ENCODE peak calls at places on chromosomes 6 and 20, in ten cellular contexts. C is mesenchymal stem cell, N is DND-41, O is HCT116, Q is sigmoid colon, X is AG04450, D is endodermal cell, S is right lobe of liver, V is H1, K is ascending aorta. H is an unnamed sample.

GRCh38 chr6:151285121-151285520 is 45.4 kb downstream of the AKAP12 start:
- DNase-seq in Q (no peak), N (no peak), V (no peak), O (no peak), S (no peak), D (no peak), K (no peak), X (no peak), C (peak), H (peak)

GRCh38 chr6:11200356-11200755 is 32.1 kb downstream of the NEDD9 start:
- DNase-seq in X (no peak), C (no peak), V (no peak), Q (no peak), D (no peak), O (no peak), N (no peak), S (no peak), K (no peak), H (no peak)

GRCh38 chr20:37323985-37324384 is 22.0 kb upstream of the SRC start:
- DNase-seq in D (no peak), N (no peak), X (peak), O (no peak), K (no peak), S (no peak), V (no peak), Q (no peak), C (peak), H (no peak)

GRCh38 chr6:168086616-168087015 is 7.6 kb upstream of the FRMD1 start:
- DNase-seq in O (no peak), X (no peak), D (no peak), N (no peak), V (no peak), Q (no peak), S (no peak), K (no peak), C (no peak), H (no peak)

GRCh38 chr20:14775778-14776177 is 438.4 kb upstream of the FLRT3 start:
- DNase-seq in D (no peak), X (no peak), Q (no peak), N (no peak), S (no peak), O (peak), C (peak), K (no peak), V (no peak), H (no peak)

GRCh38 chr6:50720623-50721022 is 7.3 kb downstream of the TFAP2D start:
- DNase-seq in Q (no peak), N (peak), V (peak), C (no peak), D (peak), S (no peak), K (no peak), X (no peak), O (no peak), H (no peak)

GRCh38 chr6:158284340-158285210 is 27.7 kb upstream of the TULP4 start:
- DNase-seq in D (peak), Q (no peak), V (no peak), X (peak), K (peak), C (no peak), S (no peak), O (no peak), N (no peak), H (no peak)

GRCh38 chr20:2001119-2001518 is 7.3 kb upstream of the PDYN start:
- DNase-seq in D (no peak), O (no peak), Q (no peak), K (no peak), X (no peak), N (no peak), S (no peak), V (no peak), C (no peak), H (no peak)

GRCh38 chr6:101608724-101609123 is 215.2 kb downstream of the GRIK2 start:
- DNase-seq in S (no peak), Q (no peak), O (no peak), X (no peak), K (no peak), V (no peak), C (no peak), N (no peak), D (no peak), H (no peak)

GRCh38 chr20:926646-927045 is 10.5 kb upstream of the ANGPT4 start:
- DNase-seq in N (no peak), C (no peak), D (no peak), O (no peak), V (no peak), K (no peak), S (no peak), X (no peak), Q (no peak), H (no peak)

GRCh38 chr6:38283734-38284362 is 355.9 kb downstream of the BTBD9 start:
- DNase-seq in N (no peak), X (no peak), S (no peak), K (no peak), D (no peak), C (no peak), V (no peak), Q (no peak), O (peak), H (no peak)
- H3K27ac ChIP-seq in N (no peak), X (no peak), S (no peak), K (no peak), D (no peak), C (no peak), V (no peak), Q (no peak), O (no peak), H (no peak)

GRCh38 chr6:135464634-135465033 is 32.9 kb downstream of the AHI1 start:
- DNase-seq in C (no peak), D (no peak), O (no peak), Q (no peak), S (no peak), X (no peak), K (no peak), V (no peak), N (no peak), H (no peak)

GRCh38 chr6:135465307-135465706 is 32.2 kb downstream of the AHI1 start:
- DNase-seq in D (no peak), Q (no peak), O (no peak), S (no peak), V (no peak), N (no peak), K (no peak), X (no peak), C (no peak), H (no peak)

GRCh38 chr6:135465903-135466302 is 31.6 kb downstream of the AHI1 start:
- DNase-seq in O (no peak), C (no peak), X (no peak), D (no peak), V (no peak), Q (no peak), S (no peak), K (no peak), N (no peak), H (no peak)
- H3K27ac ChIP-seq in O (no peak), C (no peak), X (no peak), D (no peak), V (no peak), Q (no peak), S (no peak), K (no peak), N (no peak), H (no peak)

GRCh38 chr6:96735332-96735731 is 101.9 kb downstream of the GPR63 start:
- DNase-seq in D (no peak), X (no peak), N (no peak), S (no peak), O (no peak), V (no peak), Q (no peak), K (no peak), C (no peak), H (no peak)
- H3K27ac ChIP-seq in D (no peak), X (no peak), N (no peak), S (no peak), O (no peak), V (no peak), Q (no peak), K (no peak), C (no peak), H (no peak)

GRCh38 chr6:154876776-154877175 is 118.3 kb upstream of the TIAM2 start:
- DNase-seq in N (no peak), K (no peak), Q (no peak), V (no peak), C (no peak), O (no peak), X (no peak), D (no peak), S (no peak), H (no peak)
- H3K27ac ChIP-seq in N (no peak), K (no peak), Q (no peak), V (no peak), C (no peak), O (no peak), X (no peak), D (no peak), S (no peak), H (no peak)

GRCh38 chr6:47103931-47104330 is 61.8 kb upstream of the ADGRF1 start:
- DNase-seq in D (no peak), K (no peak), X (no peak), N (no peak), O (no peak), S (no peak), C (peak), Q (no peak), V (no peak), H (no peak)
- H3K27ac ChIP-seq in D (no peak), K (no peak), X (no peak), N (no peak), O (no peak), S (no peak), C (no peak), Q (no peak), V (no peak), H (no peak)

GRCh38 chr20:62547364-62547763 is 71.6 kb upstream of the GATA5 start:
- DNase-seq in C (no peak), V (no peak), Q (no peak), O (no peak), S (no peak), X (no peak), D (no peak), K (no peak), N (no peak), H (no peak)

GRCh38 chr20:62545901-62546525 is 70.2 kb upstream of the GATA5 start:
- DNase-seq in C (no peak), X (no peak), K (no peak), S (no peak), N (no peak), O (no peak), Q (no peak), D (no peak), V (no peak), H (no peak)

GRCh38 chr20:62545271-62545670 is 69.5 kb upstream of the GATA5 start:
- DNase-seq in D (no peak), S (no peak), K (no peak), C (no peak), O (no peak), X (no peak), N (no peak), V (no peak), Q (no peak), H (no peak)

GRCh38 chr20:62548483-62548882 is 72.7 kb upstream of the GATA5 start:
- DNase-seq in X (no peak), Q (no peak), C (no peak), K (no peak), D (no peak), O (no peak), S (no peak), V (no peak), N (peak), H (no peak)

GRCh38 chr20:62546606-62547005 is 70.8 kb upstream of the GATA5 start:
- DNase-seq in X (no peak), N (no peak), C (no peak), O (no peak), Q (no peak), D (no peak), K (no peak), S (no peak), V (no peak), H (no peak)
- H3K27ac ChIP-seq in X (no peak), N (no peak), C (no peak), O (no peak), Q (no peak), D (no peak), K (no peak), S (no peak), V (no peak), H (no peak)

GRCh38 chr20:49459684-49460083 is 22.8 kb downstream of the KCNB1 start:
- DNase-seq in D (no peak), V (no peak), S (no peak), K (no peak), Q (no peak), X (no peak), N (no peak), O (no peak), C (no peak), H (no peak)
- H3K27ac ChIP-seq in D (no peak), V (no peak), S (no peak), K (no peak), Q (no peak), X (no peak), N (no peak), O (no peak), C (no peak), H (no peak)

GRCh38 chr6:115570326-115570725 is 490.4 kb downstream of the FRK start:
- DNase-seq in X (peak), Q (no peak), N (no peak), S (no peak), V (no peak), C (peak), O (no peak), D (no peak), K (no peak), H (no peak)
- H3K27ac ChIP-seq in X (no peak), Q (no peak), N (no peak), S (no peak), V (no peak), C (no peak), O (no peak), D (no peak), K (no peak), H (no peak)

H was measured in heart right ventricle.